ENCODE peak calls at places on chromosomes 2 and 18, in five cellular contexts. F is colonic mucosa, D is kidney epithelial cell, S is astrocyte of the cerebellum, K is right lobe of liver. X is an unnamed sample.
A peak's percentile ranks its signal among the peaks of the same experiment; 100 is the strongest.

GRCh38 chr2:204842731-204843490 is 297.6 kb downstream of the PARD3B start:
- DNase-seq in S (peak; percentile 82), F (no peak), K (no peak), D (peak; percentile 73), X (peak; percentile 79)

GRCh38 chr2:237581751-237582746 is 8.5 kb downstream of the RAB17 start:
- DNase-seq in S (no peak), K (peak; percentile 67), D (no peak), F (no peak), X (peak; percentile 65)

GRCh38 chr2:71859211-71859847 is 288.3 kb downstream of the CYP26B1 start:
- DNase-seq in S (no peak), F (no peak), D (no peak), K (no peak), X (no peak)

GRCh38 chr2:239298126-239298804 is 102.6 kb downstream of the HDAC4 start:
- DNase-seq in D (no peak), K (peak; percentile 18), S (no peak), F (no peak), X (no peak)

GRCh38 chr2:59074071-59074470 is 832.9 kb upstream of the FANCL start:
- DNase-seq in D (no peak), F (no peak), S (no peak), K (no peak), X (no peak)

GRCh38 chr2:224952942-224953657 is 89.2 kb downstream of the DOCK10 start:
- DNase-seq in K (no peak), F (peak; percentile 53), D (no peak), S (no peak), X (no peak)

GRCh38 chr2:88831792-88832248 is 140.3 kb downstream of the RPIA start:
- DNase-seq in F (peak; percentile 76), K (peak; percentile 47), S (no peak), D (no peak), X (peak; percentile 32)

GRCh38 chr2:65256088-65256487 is 28.5 kb downstream of the ACTR2 start:
- DNase-seq in S (no peak), K (no peak), D (no peak), F (no peak), X (no peak)

GRCh38 chr2:7703523-7704144 is 786.4 kb downstream of the RNF144A start:
- DNase-seq in D (no peak), F (no peak), S (no peak), K (no peak), X (no peak)

GRCh38 chr2:235651643-235652042 is 157.8 kb downstream of the AGAP1 start:
- DNase-seq in K (no peak), F (no peak), D (no peak), S (no peak), X (no peak)

GRCh38 chr2:89850481-89850880 is 1159.0 kb downstream of the RPIA start:
- DNase-seq in K (no peak), F (no peak), D (no peak), S (no peak), X (no peak)

GRCh38 chr2:2528801-2529200 is 197.7 kb upstream of the MYT1L start:
- DNase-seq in F (no peak), K (no peak), S (no peak), D (no peak), X (no peak)

GRCh38 chr18:12424252-12424651 is 16.5 kb downstream of the PRELID3A start:
- DNase-seq in F (no peak), D (no peak), S (no peak), K (no peak), X (no peak)

GRCh38 chr18:6543330-6543908 is 128.7 kb upstream of the L3MBTL4 start:
- DNase-seq in F (no peak), D (no peak), S (peak; percentile 36), K (no peak), X (no peak)

GRCh38 chr2:216545359-216545758 is 46.7 kb downstream of the RPL37A start:
- DNase-seq in S (no peak), K (no peak), F (no peak), D (no peak), X (no peak)

GRCh38 chr2:237208373-237209045 is 122.8 kb downstream of the COPS8 start:
- DNase-seq in F (no peak), S (peak; percentile 88), D (no peak), K (no peak), X (peak; percentile 81)

GRCh38 chr2:46983065-46983801 is 67.6 kb upstream of the MCFD2 start:
- DNase-seq in D (no peak), K (no peak), F (no peak), S (no peak), X (peak; percentile 55)

GRCh38 chr2:669323-669722 is 7.9 kb downstream of the TMEM18 start:
- DNase-seq in F (no peak), K (no peak), D (no peak), S (peak; percentile 44), X (peak; percentile 72)

GRCh38 chr18:29147944-29148343 is 971.0 kb upstream of the CDH2 start:
- DNase-seq in K (no peak), S (no peak), F (no peak), D (no peak), X (peak; percentile 57)

GRCh38 chr2:10191554-10191953 is 69.0 kb downstream of the RRM2 start:
- DNase-seq in F (no peak), K (no peak), D (no peak), S (no peak), X (no peak)

GRCh38 chr2:19538411-19538963 is 180.1 kb upstream of the OSR1 start:
- DNase-seq in D (peak; percentile 96), K (no peak), F (peak; percentile 69), S (peak; percentile 91), X (peak; percentile 88)

GRCh38 chr2:215531284-215531683 is 95.4 kb upstream of the FN1 start:
- DNase-seq in D (no peak), K (no peak), S (peak; percentile 28), F (no peak), X (peak; percentile 88)

GRCh38 chr18:48728204-48728833 is 189.5 kb downstream of the CTIF start:
- DNase-seq in D (peak; percentile 61), F (no peak), S (peak; percentile 99), K (peak; percentile 15), X (peak; percentile 99)

GRCh38 chr2:31253344-31254155 is 19.6 kb downstream of the EHD3 start:
- DNase-seq in K (no peak), F (no peak), D (no peak), S (no peak), X (no peak)

GRCh38 chr18:51212606-51213005 is 15.1 kb upstream of the MEX3C start:
- DNase-seq in K (no peak), D (no peak), S (no peak), F (no peak), X (no peak)
- TF ChIP-seq CTCF in K (no peak), D (no peak), S (no peak), F (no peak), X (no peak)

GRCh38 chr18:26864658-26865057 is 849 bp downstream of the AQP4 start:
- DNase-seq in D (no peak), S (no peak), F (no peak), K (no peak), X (no peak)

GRCh38 chr18:26863921-26864497 is 1.5 kb downstream of the AQP4 start:
- DNase-seq in S (no peak), D (no peak), K (no peak), F (no peak), X (no peak)

GRCh38 chr18:26865557-26865956 is at the start of gene AQP4:
- DNase-seq in F (no peak), D (no peak), S (no peak), K (no peak), X (no peak)

GRCh38 chr18:26862084-26862483 is 3.4 kb downstream of the AQP4 start:
- DNase-seq in K (no peak), F (no peak), D (no peak), S (no peak), X (no peak)

GRCh38 chr18:26863122-26863879 is 2.2 kb downstream of the AQP4 start:
- DNase-seq in D (no peak), K (peak; percentile 86), F (peak; percentile 68), S (no peak), X (no peak)
- H3K4me3 ChIP-seq in D (peak overlapping the region; percentile 9), K (peak overlapping the region; percentile 46), F (peak overlapping the region; percentile 31), S (peak overlapping the region; percentile 44), X (peak overlapping the region; percentile 15)

GRCh38 chr2:26401739-26402541 is at the start of gene DRC1:
- DNase-seq in F (peak; percentile 32), S (peak; percentile 39), D (peak; percentile 48), K (peak; percentile 67), X (peak; percentile 79)
- TF ChIP-seq CTCF in F (no peak), S (no peak), D (no peak), K (no peak), X (peak; percentile 3)

DNA sequence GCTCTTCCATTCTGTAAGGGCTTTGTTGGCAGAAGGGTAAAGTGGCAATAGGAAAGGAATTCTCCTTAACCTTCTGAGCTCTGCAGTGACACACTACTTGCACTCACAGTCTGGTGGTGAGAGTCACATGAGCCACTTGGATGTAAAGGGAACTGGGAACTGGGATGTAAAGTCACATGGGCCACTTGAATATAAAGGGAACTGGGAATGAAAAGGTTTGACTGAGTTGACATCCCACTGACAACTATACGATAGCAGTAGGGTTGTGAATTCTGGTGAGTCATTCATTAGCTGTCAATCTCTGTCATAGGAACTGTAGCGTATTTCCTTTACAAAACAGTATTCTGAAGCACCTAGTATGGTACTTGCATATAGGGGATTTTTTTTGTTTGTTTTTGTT is 5.5 kb downstream of the RPE start:
- DNase-seq in D (no peak), S (no peak), F (no peak), K (no peak), X (no peak)
- H3K4me3 ChIP-seq in D (no peak overlapping the region), S (no peak overlapping the region), F (no peak overlapping the region), K (no peak overlapping the region), X (no peak overlapping the region)

DNA sequence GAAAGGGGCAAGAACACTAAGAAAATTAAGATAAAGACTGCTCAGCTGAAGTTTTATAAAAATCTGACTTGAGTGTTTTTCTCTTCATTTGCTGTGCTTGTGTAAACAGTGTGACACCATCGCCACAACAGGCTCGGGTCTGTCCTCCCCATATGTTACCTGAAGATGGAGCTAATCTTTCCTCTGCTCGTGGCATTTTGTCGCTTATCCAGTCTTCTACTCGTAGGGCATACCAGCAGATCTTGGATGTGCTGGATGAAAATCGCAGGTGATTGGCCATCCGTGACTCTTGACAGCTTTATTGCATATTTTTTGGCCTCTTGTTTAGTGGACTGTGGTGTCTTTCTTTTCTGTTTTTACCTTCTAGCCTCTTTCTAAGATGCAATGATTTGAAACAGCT is 22.1 kb downstream of the MFF start:
- DNase-seq in S (no peak), D (no peak), F (no peak), K (no peak), X (no peak)
- TF ChIP-seq CTCF in S (no peak), D (no peak), F (no peak), K (no peak), X (no peak)

GRCh38 chr18:49749563-49749962 is 63.8 kb downstream of the ACAA2 start:
- DNase-seq in K (no peak), D (no peak), F (no peak), S (no peak), X (no peak)

GRCh38 chr18:49754866-49755265 is 58.5 kb downstream of the ACAA2 start:
- DNase-seq in S (no peak), K (no peak), D (peak; percentile 26), F (no peak), X (no peak)

GRCh38 chr18:49752095-49752457 is 61.3 kb downstream of the ACAA2 start:
- DNase-seq in K (no peak), D (no peak), S (no peak), F (no peak), X (no peak)

GRCh38 chr18:49753643-49754042 is 59.7 kb downstream of the ACAA2 start:
- DNase-seq in F (no peak), S (no peak), K (no peak), D (no peak), X (no peak)

GRCh38 chr18:49751427-49752094 is 61.8 kb downstream of the ACAA2 start:
- DNase-seq in K (no peak), S (no peak), D (no peak), F (no peak), X (no peak)
- H3K4me3 ChIP-seq in K (no peak overlapping the region), S (no peak overlapping the region), D (no peak overlapping the region), F (no peak overlapping the region), X (no peak overlapping the region)

GRCh38 chr2:206004004-206004693 is 81.8 kb downstream of the INO80D start:
- DNase-seq in F (peak; percentile 37), D (no peak), K (no peak), S (no peak), X (no peak)
- TF ChIP-seq CTCF in F (peak; percentile 21), D (peak; percentile 37), K (peak; percentile 37), S (peak; percentile 19), X (peak; percentile 52)